ENCODE peak calls at places on chromosome 12, in four cellular contexts. I is adrenal gland; L is aorta; K is CD4-positive, CD25-positive, alpha-beta regulatory T cell. G is an unnamed sample. For H3K27me3 and H3K4me1, the result is how much of the 10 kb centered on the place peaks cover.

GRCh38 chr12:122668268-122668667 is 34.9 kb downstream of the HCAR2 start:
- DNase-seq in L (no peak), K (no peak), I (no peak), G (no peak)

GRCh38 chr12:45615268-45615667 is 114.2 kb upstream of the ARID2 start:
- DNase-seq in I (no peak), L (no peak), K (no peak), G (no peak)

GRCh38 chr12:104057771-104058197 is 6.5 kb upstream of the HCFC2 start:
- DNase-seq in K (peak), I (no peak), L (no peak), G (no peak)

GRCh38 chr12:1934831-1935230 is 16.4 kb upstream of the CACNA2D4 start:
- DNase-seq in L (no peak), I (peak), K (no peak), G (no peak)

GRCh38 chr12:12807970-12808702 is 5.0 kb upstream of the DDX47 start:
- DNase-seq in L (no peak), I (peak), K (peak), G (peak)

GRCh38 chr12:48969847-48970701 is 1.5 kb downstream of the WNT10B start:
- DNase-seq in I (no peak), L (peak), K (peak), G (no peak)

GRCh38 chr12:56308714-56309113 is 7.1 kb downstream of the CNPY2 start:
- DNase-seq in L (no peak), I (no peak), K (no peak), G (no peak)

GRCh38 chr12:126051611-126052107 is 986.4 kb downstream of the AACS start:
- DNase-seq in L (no peak), I (no peak), K (no peak), G (no peak)

GRCh38 chr12:123319273-123319672 is 45.4 kb downstream of the SBNO1 start:
- DNase-seq in K (no peak), I (no peak), L (no peak), G (no peak)

GRCh38 chr12:118982308-118982707 is 967 bp downstream of the SRRM4 start:
- DNase-seq in I (no peak), K (no peak), L (no peak), G (no peak)

GRCh38 chr12:123083661-123084571 is 67.0 kb downstream of the PITPNM2 start:
- DNase-seq in I (no peak), L (no peak), K (no peak), G (no peak)

GRCh38 chr12:108129017-108129812 is at the start of gene WSCD2:
- DNase-seq in K (peak), I (peak), L (peak), G (no peak)

GRCh38 chr12:43222796-43223195 is 329.2 kb downstream of the ADAMTS20 start:
- DNase-seq in K (no peak), I (no peak), L (no peak), G (no peak)

GRCh38 chr12:84995646-84996045 is 40.4 kb downstream of the TSPAN19 start:
- DNase-seq in I (no peak), L (no peak), K (no peak), G (no peak)

GRCh38 chr12:119231774-119232173 is 53.0 kb downstream of the HSPB8 start:
- DNase-seq in L (no peak), K (no peak), I (no peak), G (no peak)

GRCh38 chr12:127150028-127150427 is 1116.9 kb upstream of the TMEM132C start:
- DNase-seq in K (no peak), L (no peak), I (no peak), G (no peak)

GRCh38 chr12:132320767-132321211 is 8.6 kb downstream of the GALNT9 start:
- DNase-seq in L (peak), I (no peak), K (no peak), G (no peak)

GRCh38 chr12:113359939-113360748 is 1.8 kb downstream of the PLBD2 start:
- DNase-seq in L (no peak), I (peak), K (no peak), G (no peak)

GRCh38 chr12:778615-779014 is 26.2 kb downstream of the WNK1 start:
- DNase-seq in I (no peak), K (no peak), L (no peak), G (no peak)

GRCh38 chr12:103841690-103842584 is 903 bp upstream of the NT5DC3 start:
- DNase-seq in K (peak), L (peak), I (peak), G (peak)

GRCh38 chr12:21438643-21439042 is 1.2 kb downstream of the PYROXD1 start:
- DNase-seq in L (no peak), K (no peak), I (no peak), G (no peak)

GRCh38 chr12:38850463-38850862 is 54.9 kb downstream of the CPNE8 start:
- DNase-seq in I (peak), K (no peak), L (no peak), G (no peak)

GRCh38 chr12:56434828-56435227 is 14.4 kb downstream of the TIMELESS start:
- DNase-seq in L (no peak), K (no peak), I (no peak), G (no peak)

GRCh38 chr12:5648692-5649338 is 216.9 kb downstream of the NTF3 start:
- DNase-seq in I (no peak), L (no peak), K (peak), G (no peak)

GRCh38 chr12:121467638-121468403 is 67.9 kb downstream of the RNF34 start:
- DNase-seq in K (peak), L (peak), I (peak), G (peak)

GRCh38 chr12:62632521-62632920 is 165.9 kb downstream of the MON2 start:
- DNase-seq in I (no peak), K (peak), L (peak), G (peak)

GRCh38 chr12:80064269-80064668 is 35.1 kb upstream of the OTOGL start:
- DNase-seq in I (no peak), K (no peak), L (no peak), G (no peak)

GRCh38 chr12:101619868-101620761 is 25.3 kb downstream of the MYBPC1 start:
- DNase-seq in K (no peak), I (no peak), L (no peak), G (no peak)

GRCh38 chr12:93982847-93983315 is 165.5 kb upstream of the PLXNC1 start:
- DNase-seq in L (no peak), I (no peak), K (peak), G (no peak)

GRCh38 chr12:66154776-66155175 is 15.0 kb downstream of the TMBIM4 start:
- DNase-seq in K (no peak), I (no peak), L (no peak), G (no peak)

GRCh38 chr12:105341010-105341409 is 10.5 kb downstream of the C12orf75 start:
- DNase-seq in K (no peak), I (no peak), L (no peak), G (no peak)

GRCh38 chr12:62841841-62842240 is 93.1 kb downstream of the PPM1H start:
- DNase-seq in I (no peak), L (no peak), K (no peak), G (no peak)

GRCh38 chr12:124479680-124480468 is 87.5 kb downstream of the NCOR2 start:
- DNase-seq in I (no peak), K (no peak), L (no peak), G (no peak)

GRCh38 chr12:3192221-3192620 is 115.0 kb downstream of the TSPAN9 start:
- DNase-seq in I (no peak), L (no peak), K (no peak), G (no peak)

GRCh38 chr12:75959060-75959459 is 72.5 kb downstream of the PHLDA1 start:
- DNase-seq in I (no peak), L (no peak), K (no peak), G (no peak)

GRCh38 chr12:57276935-57277563 is 26.1 kb upstream of the STAC3 start:
- DNase-seq in L (no peak), I (no peak), K (peak), G (no peak)

GRCh38 chr12:22514875-22515274 is 29.5 kb downstream of the C2CD5 start:
- DNase-seq in L (no peak), K (no peak), I (no peak), G (no peak)

DNA sequence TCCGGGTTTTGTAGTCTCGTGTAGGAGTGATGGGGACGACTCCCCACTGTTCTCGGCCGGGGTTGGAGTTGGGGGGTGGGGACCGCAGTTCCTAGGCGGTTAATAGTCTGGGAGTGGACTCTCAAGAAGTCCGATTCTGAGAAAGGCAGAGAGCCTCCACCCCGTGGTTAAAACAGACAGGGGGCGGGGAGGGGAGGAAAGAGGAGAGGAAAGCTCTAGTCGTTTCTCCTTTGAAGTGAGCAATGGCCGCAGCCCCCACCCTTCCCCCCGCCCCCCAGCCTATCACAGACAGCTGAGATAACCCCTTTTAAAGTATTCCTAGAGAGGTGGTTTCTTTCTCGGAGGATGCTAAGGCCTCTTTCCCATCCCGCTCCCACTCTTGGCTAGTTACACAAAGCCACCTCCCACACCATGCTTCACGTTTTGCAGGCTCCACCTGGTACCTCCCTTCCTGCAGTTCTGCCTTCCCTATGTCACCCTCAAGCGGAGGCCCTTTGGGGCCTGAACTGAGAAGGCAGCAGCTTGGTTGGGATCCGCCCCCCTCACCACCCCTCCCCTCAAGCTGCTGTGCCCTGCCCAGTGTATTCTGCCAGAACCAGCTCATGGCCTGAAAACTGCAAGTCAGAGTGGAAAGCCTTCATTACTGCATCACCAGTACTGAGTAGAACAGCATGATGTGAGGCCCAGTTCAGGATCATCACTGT is 853 bp downstream of the USP5 start:
- DNase-seq in I (peak), L (peak), K (peak), G (no peak)
- H3K27ac ChIP-seq in I (peak), L (peak), K (peak), G (peak)

GRCh38 chr12:106919910-106920544 is 35.7 kb upstream of the TMEM263 start:
- DNase-seq in I (no peak), K (peak), L (no peak), G (no peak)
- H3K27me3 ChIP-seq in I (under half), K (under half), L (under half), G (under half)

DNA sequence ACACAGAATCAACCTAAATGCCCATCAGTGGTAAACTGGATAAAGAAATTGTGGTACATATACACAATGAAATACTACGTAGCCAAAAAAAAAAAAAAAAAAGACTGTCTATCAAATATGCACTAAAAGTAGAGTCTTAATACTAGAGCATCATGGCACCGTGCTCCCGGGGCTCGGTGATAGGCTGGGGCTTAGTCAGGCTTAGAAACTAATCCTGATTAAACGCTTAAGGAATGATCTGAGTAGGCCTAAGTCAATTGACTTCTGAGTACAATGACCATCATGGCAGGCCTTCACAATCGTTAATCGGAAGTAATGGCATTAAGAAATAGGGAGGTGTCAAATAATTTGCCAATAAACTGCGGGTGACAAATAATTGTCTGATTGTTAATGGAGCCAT is 9.7 kb downstream of the PLBD1 start:
- DNase-seq in I (no peak), L (no peak), K (no peak), G (no peak)
- H3K4me1 ChIP-seq in I (under half), L (under half), K (under half), G (under half)

DNA sequence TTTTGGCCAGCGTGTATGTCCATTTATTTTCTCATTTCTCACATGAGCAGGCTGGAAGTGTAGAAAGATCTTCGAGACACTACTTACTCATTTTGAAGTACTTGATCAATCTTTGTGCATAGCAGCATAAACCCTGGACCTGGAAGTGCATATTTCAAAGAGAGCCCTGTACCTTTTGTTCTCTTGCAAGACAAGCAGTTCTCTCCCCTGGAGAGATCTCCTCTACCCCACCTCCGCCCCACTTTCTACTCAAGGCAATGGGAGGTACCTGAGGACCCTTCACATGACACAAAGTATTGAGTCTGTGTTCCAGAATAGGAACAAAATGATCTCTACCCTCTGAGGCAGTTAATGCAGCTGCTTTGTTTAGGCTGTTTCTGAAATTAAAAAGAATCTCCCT is 27.4 kb upstream of the RASSF3 start:
- DNase-seq in I (no peak), L (no peak), K (no peak), G (no peak)
- H3K27ac ChIP-seq in I (no peak), L (no peak), K (no peak), G (peak)

GRCh38 chr12:53971686-53972085 is 1.2 kb upstream of the HOXC11 start:
- DNase-seq in K (no peak), I (no peak), L (no peak), G (no peak)

GRCh38 chr12:53974084-53975018 is at the start of gene HOTAIR:
- DNase-seq in L (no peak), K (peak), I (no peak), G (no peak)

GRCh38 chr12:53972722-53973092 is 219 bp upstream of the HOXC11 start:
- DNase-seq in L (no peak), K (no peak), I (no peak), G (no peak)

GRCh38 chr12:53972152-53972702 is 699 bp upstream of the HOXC11 start:
- DNase-seq in K (no peak), I (no peak), L (no peak), G (no peak)

GRCh38 chr12:53973093-53974042 is at the start of gene HOXC11:
- DNase-seq in I (no peak), K (no peak), L (peak), G (no peak)
- H3K27me3 ChIP-seq in I (half or more), K (half or more), L (under half), G (under half)